ENCODE peak calls at places on chromosomes 1 and 21, in six cellular contexts. One of them, this sample, is unnamed.

GRCh38 chr1:51445346-51446090 is 73.5 kb downstream of the EPS15 start:
- DNase-seq in OCI-LY7: no peak
- DNase-seq in uterus: no peak
- DNase-seq in psoas muscle: no peak
- DNase-seq in left ventricle myocardium inferior: no peak
- DNase-seq in heart right ventricle: no peak
- DNase-seq in this sample: no peak

GRCh38 chr1:1348420-1349255 is 580 bp downstream of the DVL1 start:
- DNase-seq in heart right ventricle: no peak
- DNase-seq in left ventricle myocardium inferior: no peak
- DNase-seq in psoas muscle: no peak
- DNase-seq in uterus: no peak
- DNase-seq in OCI-LY7: no peak
- DNase-seq in this sample: peak; percentile 55

GRCh38 chr1:85463666-85464496 is 1.1 kb downstream of the DDAH1 start:
- DNase-seq in left ventricle myocardium inferior: no peak
- DNase-seq in OCI-LY7: no peak
- DNase-seq in uterus: no peak
- DNase-seq in heart right ventricle: no peak
- DNase-seq in psoas muscle: no peak
- DNase-seq in this sample: no peak

GRCh38 chr1:99264201-99265021 is at the start of gene PLPPR4:
- DNase-seq in uterus: peak; percentile 17
- DNase-seq in heart right ventricle: peak; percentile 56
- DNase-seq in psoas muscle: peak; percentile 77
- DNase-seq in left ventricle myocardium inferior: peak; percentile 39
- DNase-seq in OCI-LY7: no peak
- DNase-seq in this sample: no peak

GRCh38 chr1:15919316-15919715 is 56.6 kb downstream of the ZBTB17 start:
- DNase-seq in uterus: no peak
- DNase-seq in psoas muscle: no peak
- DNase-seq in left ventricle myocardium inferior: no peak
- DNase-seq in OCI-LY7: no peak
- DNase-seq in heart right ventricle: no peak
- DNase-seq in this sample: no peak

GRCh38 chr1:230308039-230308438 is 118.1 kb downstream of the PGBD5 start:
- DNase-seq in heart right ventricle: peak; percentile 74
- DNase-seq in psoas muscle: peak; percentile 80
- DNase-seq in left ventricle myocardium inferior: peak; percentile 69
- DNase-seq in uterus: peak; percentile 77
- DNase-seq in OCI-LY7: no peak
- DNase-seq in this sample: no peak

GRCh38 chr1:229046251-229046853 is 224.6 kb upstream of the RAB4A start:
- DNase-seq in psoas muscle: no peak
- DNase-seq in heart right ventricle: no peak
- DNase-seq in OCI-LY7: no peak
- DNase-seq in left ventricle myocardium inferior: no peak
- DNase-seq in uterus: no peak
- DNase-seq in this sample: no peak

GRCh38 chr1:29991025-29991424 is 732.4 kb downstream of the MATN1 start:
- DNase-seq in OCI-LY7: no peak
- DNase-seq in left ventricle myocardium inferior: peak; percentile 36
- DNase-seq in uterus: no peak
- DNase-seq in heart right ventricle: no peak
- DNase-seq in psoas muscle: no peak
- DNase-seq in this sample: no peak

GRCh38 chr21:34693192-34693810 is 24.5 kb downstream of the CLIC6 start:
- DNase-seq in left ventricle myocardium inferior: no peak
- DNase-seq in OCI-LY7: peak; percentile 62
- DNase-seq in uterus: no peak
- DNase-seq in psoas muscle: no peak
- DNase-seq in heart right ventricle: peak; percentile 29
- DNase-seq in this sample: peak; percentile 86

GRCh38 chr1:92445865-92446264 is 40.9 kb downstream of the GFI1 start:
- DNase-seq in heart right ventricle: no peak
- DNase-seq in left ventricle myocardium inferior: no peak
- DNase-seq in uterus: no peak
- DNase-seq in OCI-LY7: no peak
- DNase-seq in psoas muscle: no peak
- DNase-seq in this sample: no peak

GRCh38 chr1:20366766-20367602 is 76.3 kb downstream of the VWA5B1 start:
- DNase-seq in uterus: no peak
- DNase-seq in left ventricle myocardium inferior: peak; percentile 27
- DNase-seq in psoas muscle: peak; percentile 69
- DNase-seq in heart right ventricle: peak; percentile 40
- DNase-seq in OCI-LY7: peak; percentile 35
- DNase-seq in this sample: peak; percentile 48

GRCh38 chr1:212190169-212190568 is 95.0 kb upstream of the PPP2R5A start:
- DNase-seq in left ventricle myocardium inferior: no peak
- DNase-seq in uterus: no peak
- DNase-seq in psoas muscle: no peak
- DNase-seq in OCI-LY7: no peak
- DNase-seq in heart right ventricle: no peak
- DNase-seq in this sample: no peak

GRCh38 chr1:80444171-80444570 is 1356.6 kb upstream of the ADGRL2 start:
- DNase-seq in uterus: no peak
- DNase-seq in psoas muscle: no peak
- DNase-seq in left ventricle myocardium inferior: no peak
- DNase-seq in OCI-LY7: no peak
- DNase-seq in heart right ventricle: no peak
- DNase-seq in this sample: no peak

GRCh38 chr21:35072557-35072956 is 23.5 kb upstream of the RUNX1 start:
- DNase-seq in heart right ventricle: no peak
- DNase-seq in OCI-LY7: no peak
- DNase-seq in uterus: no peak
- DNase-seq in left ventricle myocardium inferior: no peak
- DNase-seq in psoas muscle: no peak
- DNase-seq in this sample: no peak

GRCh38 chr1:94236630-94237290 is 624 bp downstream of the ARHGAP29 start:
- DNase-seq in psoas muscle: peak; percentile 79
- DNase-seq in OCI-LY7: no peak
- DNase-seq in heart right ventricle: peak; percentile 38
- DNase-seq in left ventricle myocardium inferior: peak; percentile 56
- DNase-seq in uterus: peak; percentile 24
- DNase-seq in this sample: no peak

GRCh38 chr1:186212574-186213224 is 162.4 kb downstream of the TPR start:
- DNase-seq in heart right ventricle: peak; percentile 57
- DNase-seq in psoas muscle: no peak
- DNase-seq in OCI-LY7: peak; percentile 81
- DNase-seq in left ventricle myocardium inferior: no peak
- DNase-seq in uterus: no peak
- DNase-seq in this sample: peak; percentile 80

GRCh38 chr1:238552271-238552670 is 661.5 kb upstream of the ZP4 start:
- DNase-seq in left ventricle myocardium inferior: no peak
- DNase-seq in OCI-LY7: no peak
- DNase-seq in uterus: no peak
- DNase-seq in heart right ventricle: no peak
- DNase-seq in psoas muscle: no peak
- DNase-seq in this sample: no peak

GRCh38 chr21:42254631-42255030 is 35.7 kb downstream of the ABCG1 start:
- DNase-seq in uterus: no peak
- DNase-seq in heart right ventricle: no peak
- DNase-seq in OCI-LY7: no peak
- DNase-seq in psoas muscle: peak; percentile 10
- DNase-seq in left ventricle myocardium inferior: no peak
- DNase-seq in this sample: no peak

GRCh38 chr1:155071701-155072100 is 6.9 kb upstream of the EFNA3 start:
- DNase-seq in left ventricle myocardium inferior: no peak
- DNase-seq in psoas muscle: peak; percentile 46
- DNase-seq in heart right ventricle: no peak
- DNase-seq in OCI-LY7: no peak
- DNase-seq in uterus: no peak
- DNase-seq in this sample: no peak

GRCh38 chr21:40013001-40013735 is 145.9 kb downstream of the PCP4 start:
- DNase-seq in left ventricle myocardium inferior: no peak
- DNase-seq in uterus: no peak
- DNase-seq in heart right ventricle: no peak
- DNase-seq in OCI-LY7: no peak
- DNase-seq in psoas muscle: no peak
- DNase-seq in this sample: no peak

GRCh38 chr21:33396966-33397365 is 6.2 kb upstream of the IFNGR2 start:
- DNase-seq in uterus: no peak
- DNase-seq in OCI-LY7: no peak
- DNase-seq in heart right ventricle: peak; percentile 47
- DNase-seq in left ventricle myocardium inferior: peak; percentile 50
- DNase-seq in psoas muscle: no peak
- DNase-seq in this sample: no peak

GRCh38 chr1:28369518-28370219 is at the start of gene PHACTR4:
- DNase-seq in psoas muscle: peak; percentile 96
- DNase-seq in uterus: peak; percentile 90
- DNase-seq in OCI-LY7: peak; percentile 93
- DNase-seq in left ventricle myocardium inferior: peak; percentile 93
- DNase-seq in heart right ventricle: peak; percentile 93
- DNase-seq in this sample: peak; percentile 95

GRCh38 chr1:179709841-179710329 is 33.2 kb upstream of the FAM163A start:
- DNase-seq in uterus: peak; percentile 26
- DNase-seq in psoas muscle: peak; percentile 51
- DNase-seq in OCI-LY7: peak; percentile 32
- DNase-seq in left ventricle myocardium inferior: peak; percentile 32
- DNase-seq in heart right ventricle: peak; percentile 77
- DNase-seq in this sample: no peak

GRCh38 chr1:91559046-91559750 is 58.5 kb downstream of the CDC7 start:
- DNase-seq in left ventricle myocardium inferior: no peak
- DNase-seq in psoas muscle: no peak
- DNase-seq in OCI-LY7: no peak
- DNase-seq in heart right ventricle: no peak
- DNase-seq in uterus: no peak
- DNase-seq in this sample: no peak

GRCh38 chr21:20639026-20639425 is 359.2 kb upstream of the NCAM2 start:
- DNase-seq in OCI-LY7: no peak
- DNase-seq in heart right ventricle: no peak
- DNase-seq in left ventricle myocardium inferior: no peak
- DNase-seq in psoas muscle: no peak
- DNase-seq in uterus: no peak
- DNase-seq in this sample: no peak

GRCh38 chr1:14138135-14138506 is 438.1 kb downstream of the PRDM2 start:
- DNase-seq in psoas muscle: no peak
- DNase-seq in uterus: no peak
- DNase-seq in left ventricle myocardium inferior: no peak
- DNase-seq in OCI-LY7: no peak
- DNase-seq in heart right ventricle: no peak
- DNase-seq in this sample: no peak

GRCh38 chr1:240092301-240093119 is 827 bp downstream of the FMN2 start:
- DNase-seq in heart right ventricle: no peak
- DNase-seq in psoas muscle: no peak
- DNase-seq in OCI-LY7: no peak
- DNase-seq in uterus: peak; percentile 13
- DNase-seq in left ventricle myocardium inferior: no peak
- DNase-seq in this sample: no peak

GRCh38 chr1:223430221-223430620 is 37.0 kb downstream of the CCDC185 start:
- DNase-seq in psoas muscle: no peak
- DNase-seq in left ventricle myocardium inferior: no peak
- DNase-seq in OCI-LY7: no peak
- DNase-seq in uterus: no peak
- DNase-seq in heart right ventricle: no peak
- DNase-seq in this sample: no peak

GRCh38 chr1:64891440-64891815 is 74.9 kb downstream of the JAK1 start:
- DNase-seq in psoas muscle: no peak
- DNase-seq in heart right ventricle: no peak
- DNase-seq in left ventricle myocardium inferior: no peak
- DNase-seq in uterus: no peak
- DNase-seq in OCI-LY7: no peak
- DNase-seq in this sample: no peak

GRCh38 chr1:164702216-164702615 is 143.2 kb downstream of the PBX1 start:
- DNase-seq in psoas muscle: no peak
- DNase-seq in heart right ventricle: no peak
- DNase-seq in uterus: no peak
- DNase-seq in left ventricle myocardium inferior: no peak
- DNase-seq in OCI-LY7: no peak
- DNase-seq in this sample: no peak

DNA sequence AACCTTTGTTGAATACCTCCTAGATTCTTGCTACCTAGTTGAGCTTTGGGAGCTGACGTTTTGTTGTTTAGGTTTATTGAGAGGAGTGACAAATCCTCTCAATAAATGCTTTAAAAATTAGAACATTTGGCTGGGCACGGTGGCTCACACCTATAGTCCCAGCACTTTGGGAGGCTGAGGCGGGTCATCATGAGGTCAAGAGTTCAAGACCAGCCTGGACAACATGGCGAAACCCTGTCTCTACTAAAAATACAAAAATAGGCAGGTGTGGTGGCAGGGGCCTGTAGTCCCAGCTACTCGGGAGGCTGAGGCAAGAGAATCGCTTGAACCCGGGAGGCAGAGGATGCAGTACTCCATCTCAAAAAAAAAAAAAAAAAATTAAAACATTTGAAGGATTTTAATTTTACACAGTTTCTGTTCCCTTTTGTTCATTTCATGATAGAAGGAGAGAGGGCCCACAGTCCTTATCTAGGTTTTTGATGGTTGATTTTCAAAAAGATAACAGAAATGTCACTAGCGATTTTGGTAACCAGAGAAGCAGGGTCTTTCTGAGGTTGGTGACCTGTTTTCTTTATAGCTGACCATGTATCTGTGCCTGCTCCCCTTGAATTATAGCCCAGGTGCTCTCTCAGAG is 44.2 kb upstream of the PIGV start:
- DNase-seq in left ventricle myocardium inferior: no peak
- DNase-seq in heart right ventricle: no peak
- DNase-seq in psoas muscle: no peak
- DNase-seq in OCI-LY7: no peak
- DNase-seq in uterus: no peak
- DNase-seq in this sample: peak; percentile 57
- H3K4me1 ChIP-seq in left ventricle myocardium inferior: peaks cover 97% of the 10 kb centered on the region
- H3K4me1 ChIP-seq in heart right ventricle: peaks cover 7% of the 10 kb centered on the region
- H3K4me1 ChIP-seq in psoas muscle: peaks cover 40% of the 10 kb centered on the region
- H3K4me1 ChIP-seq in OCI-LY7: peaks cover 65% of the 10 kb centered on the region
- H3K4me1 ChIP-seq in uterus: peaks cover 4% of the 10 kb centered on the region
- H3K4me1 ChIP-seq in this sample: peaks cover 60% of the 10 kb centered on the region

GRCh38 chr1:206708882-206709281 is 24.2 kb downstream of the MAPKAPK2 start:
- DNase-seq in uterus: no peak
- DNase-seq in heart right ventricle: no peak
- DNase-seq in left ventricle myocardium inferior: no peak
- DNase-seq in OCI-LY7: no peak
- DNase-seq in psoas muscle: no peak
- DNase-seq in this sample: no peak
- H3K4me1 ChIP-seq in uterus: peaks cover 31% of the 10 kb centered on the region
- H3K4me1 ChIP-seq in heart right ventricle: peaks cover 44% of the 10 kb centered on the region
- H3K4me1 ChIP-seq in left ventricle myocardium inferior: peaks cover 98% of the 10 kb centered on the region
- H3K4me1 ChIP-seq in OCI-LY7: peaks cover 24% of the 10 kb centered on the region
- H3K4me1 ChIP-seq in psoas muscle: peaks cover 90% of the 10 kb centered on the region
- H3K4me1 ChIP-seq in this sample: peaks cover 37% of the 10 kb centered on the region

DNA sequence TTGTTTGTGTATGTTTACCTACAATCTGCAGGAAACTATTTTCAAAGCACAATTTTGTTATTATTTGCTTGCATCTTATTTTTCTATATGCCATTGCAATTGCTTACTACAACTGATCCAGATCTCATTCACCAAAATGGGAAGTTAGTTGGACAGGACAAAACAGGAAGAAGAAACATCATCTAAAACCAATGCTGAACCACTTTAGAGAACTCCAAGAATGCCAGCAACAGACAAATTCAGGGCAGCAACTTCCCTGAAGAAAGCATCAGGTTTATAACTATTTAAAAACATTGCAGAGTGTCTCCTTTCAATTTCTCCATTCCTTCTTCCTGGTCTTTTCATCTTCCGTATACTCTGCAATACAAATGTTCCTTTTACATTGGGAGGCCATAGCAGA is 82.4 kb upstream of the SMYD2 start:
- DNase-seq in left ventricle myocardium inferior: no peak
- DNase-seq in heart right ventricle: no peak
- DNase-seq in uterus: no peak
- DNase-seq in OCI-LY7: no peak
- DNase-seq in psoas muscle: no peak
- DNase-seq in this sample: no peak
- H3K4me1 ChIP-seq in left ventricle myocardium inferior: no peaks in the 10 kb centered on the region
- H3K4me1 ChIP-seq in heart right ventricle: no peaks in the 10 kb centered on the region
- H3K4me1 ChIP-seq in uterus: no peaks in the 10 kb centered on the region
- H3K4me1 ChIP-seq in OCI-LY7: no peaks in the 10 kb centered on the region
- H3K4me1 ChIP-seq in psoas muscle: no peaks in the 10 kb centered on the region
- H3K4me1 ChIP-seq in this sample: no peaks in the 10 kb centered on the region

GRCh38 chr1:17069452-17070162 is 15.8 kb upstream of the SDHB start:
- DNase-seq in psoas muscle: no peak
- DNase-seq in left ventricle myocardium inferior: no peak
- DNase-seq in OCI-LY7: no peak
- DNase-seq in heart right ventricle: no peak
- DNase-seq in uterus: no peak
- DNase-seq in this sample: no peak
- H3K4me1 ChIP-seq in psoas muscle: peaks cover 15% of the 10 kb centered on the region
- H3K4me1 ChIP-seq in left ventricle myocardium inferior: no peaks in the 10 kb centered on the region
- H3K4me1 ChIP-seq in OCI-LY7: no peaks in the 10 kb centered on the region
- H3K4me1 ChIP-seq in heart right ventricle: no peaks in the 10 kb centered on the region
- H3K4me1 ChIP-seq in uterus: no peaks in the 10 kb centered on the region
- H3K4me1 ChIP-seq in this sample: no peaks in the 10 kb centered on the region

This sample was measured in Karpas-422.